ENCODE peak calls at places on chromosomes 13 and 19, in six cellular contexts. One of them, this sample, is unnamed.

GRCh38 chr13:40116008-40116407 is 460.5 kb downstream of the COG6 start:
- DNase-seq in stomach: peak
- DNase-seq in GM12891: no peak
- DNase-seq in HL-60: peak
- DNase-seq in GM23338: peak
- DNase-seq in transverse colon: peak
- DNase-seq in this sample: no peak

GRCh38 chr13:34678154-34678553 is 263.9 kb upstream of the NBEA start:
- DNase-seq in GM12891: no peak
- DNase-seq in transverse colon: no peak
- DNase-seq in GM23338: no peak
- DNase-seq in HL-60: no peak
- DNase-seq in stomach: no peak
- DNase-seq in this sample: no peak

GRCh38 chr19:15216363-15216762 is 15.6 kb upstream of the NOTCH3 start:
- DNase-seq in stomach: no peak
- DNase-seq in GM12891: no peak
- DNase-seq in transverse colon: no peak
- DNase-seq in GM23338: no peak
- DNase-seq in HL-60: no peak
- DNase-seq in this sample: no peak

GRCh38 chr19:14002571-14003278 is 3.4 kb downstream of the RFX1 start:
- DNase-seq in HL-60: no peak
- DNase-seq in transverse colon: no peak
- DNase-seq in GM23338: no peak
- DNase-seq in GM12891: no peak
- DNase-seq in stomach: no peak
- DNase-seq in this sample: no peak

GRCh38 chr13:33016414-33017409 is at the start of gene KL:
- DNase-seq in HL-60: peak
- DNase-seq in stomach: peak
- DNase-seq in GM12891: peak
- DNase-seq in transverse colon: peak
- DNase-seq in GM23338: peak
- DNase-seq in this sample: no peak

GRCh38 chr19:55101261-55101660 is 16.2 kb downstream of the PPP1R12C start:
- DNase-seq in transverse colon: no peak
- DNase-seq in HL-60: no peak
- DNase-seq in GM23338: no peak
- DNase-seq in stomach: no peak
- DNase-seq in GM12891: no peak
- DNase-seq in this sample: no peak

GRCh38 chr13:102877285-102877684 is 31.5 kb downstream of the ERCC5 start:
- DNase-seq in stomach: no peak
- DNase-seq in HL-60: no peak
- DNase-seq in transverse colon: no peak
- DNase-seq in GM23338: no peak
- DNase-seq in GM12891: no peak
- DNase-seq in this sample: no peak

GRCh38 chr13:22220186-22221160 is 549.6 kb downstream of the FGF9 start:
- DNase-seq in GM23338: no peak
- DNase-seq in transverse colon: peak
- DNase-seq in HL-60: no peak
- DNase-seq in GM12891: no peak
- DNase-seq in stomach: no peak
- DNase-seq in this sample: peak

GRCh38 chr19:17246681-17247425 is 1.1 kb upstream of the NR2F6 start:
- DNase-seq in stomach: peak
- DNase-seq in GM12891: no peak
- DNase-seq in transverse colon: peak
- DNase-seq in HL-60: no peak
- DNase-seq in GM23338: peak
- DNase-seq in this sample: no peak

GRCh38 chr19:10113592-10113963 is 2.1 kb downstream of the P2RY11 start:
- DNase-seq in stomach: no peak
- DNase-seq in transverse colon: no peak
- DNase-seq in GM23338: peak
- DNase-seq in HL-60: no peak
- DNase-seq in GM12891: no peak
- DNase-seq in this sample: no peak

GRCh38 chr13:103948477-103948876 is 882.3 kb upstream of the SLC10A2 start:
- DNase-seq in HL-60: no peak
- DNase-seq in GM12891: no peak
- DNase-seq in GM23338: no peak
- DNase-seq in transverse colon: no peak
- DNase-seq in stomach: no peak
- DNase-seq in this sample: no peak

GRCh38 chr13:21171420-21171819 is 4.9 kb downstream of the SKA3 start:
- DNase-seq in transverse colon: no peak
- DNase-seq in GM23338: no peak
- DNase-seq in stomach: no peak
- DNase-seq in HL-60: no peak
- DNase-seq in GM12891: no peak
- DNase-seq in this sample: no peak

GRCh38 chr13:30679483-30680330 is 55.6 kb upstream of the ALOX5AP start:
- DNase-seq in GM23338: peak
- DNase-seq in transverse colon: no peak
- DNase-seq in stomach: no peak
- DNase-seq in GM12891: peak
- DNase-seq in HL-60: peak
- DNase-seq in this sample: no peak

GRCh38 chr19:38707512-38708114 is 36.7 kb downstream of the CAPN12 start:
- DNase-seq in transverse colon: no peak
- DNase-seq in HL-60: no peak
- DNase-seq in GM12891: no peak
- DNase-seq in stomach: peak
- DNase-seq in GM23338: no peak
- DNase-seq in this sample: no peak
- TF ChIP-seq POLR2AphosphoS5 in transverse colon: no peak
- TF ChIP-seq POLR2AphosphoS5 in HL-60: no peak
- TF ChIP-seq POLR2AphosphoS5 in GM12891: no peak
- TF ChIP-seq POLR2AphosphoS5 in stomach: peak
- TF ChIP-seq POLR2AphosphoS5 in GM23338: no peak
- TF ChIP-seq POLR2AphosphoS5 in this sample: no peak

GRCh38 chr13:23788459-23788858 is 100.7 kb downstream of the MIPEP start:
- DNase-seq in HL-60: no peak
- DNase-seq in GM23338: no peak
- DNase-seq in GM12891: no peak
- DNase-seq in stomach: no peak
- DNase-seq in transverse colon: no peak
- DNase-seq in this sample: no peak

GRCh38 chr13:23790591-23791170 is 98.5 kb downstream of the MIPEP start:
- DNase-seq in HL-60: no peak
- DNase-seq in stomach: no peak
- DNase-seq in GM23338: no peak
- DNase-seq in GM12891: no peak
- DNase-seq in transverse colon: no peak
- DNase-seq in this sample: no peak

GRCh38 chr13:23792680-23793079 is 96.5 kb downstream of the MIPEP start:
- DNase-seq in GM12891: no peak
- DNase-seq in HL-60: no peak
- DNase-seq in transverse colon: no peak
- DNase-seq in GM23338: no peak
- DNase-seq in stomach: no peak
- DNase-seq in this sample: no peak

GRCh38 chr13:23786607-23787006 is 102.6 kb downstream of the MIPEP start:
- DNase-seq in GM23338: no peak
- DNase-seq in stomach: no peak
- DNase-seq in transverse colon: no peak
- DNase-seq in HL-60: no peak
- DNase-seq in GM12891: no peak
- DNase-seq in this sample: no peak

DNA sequence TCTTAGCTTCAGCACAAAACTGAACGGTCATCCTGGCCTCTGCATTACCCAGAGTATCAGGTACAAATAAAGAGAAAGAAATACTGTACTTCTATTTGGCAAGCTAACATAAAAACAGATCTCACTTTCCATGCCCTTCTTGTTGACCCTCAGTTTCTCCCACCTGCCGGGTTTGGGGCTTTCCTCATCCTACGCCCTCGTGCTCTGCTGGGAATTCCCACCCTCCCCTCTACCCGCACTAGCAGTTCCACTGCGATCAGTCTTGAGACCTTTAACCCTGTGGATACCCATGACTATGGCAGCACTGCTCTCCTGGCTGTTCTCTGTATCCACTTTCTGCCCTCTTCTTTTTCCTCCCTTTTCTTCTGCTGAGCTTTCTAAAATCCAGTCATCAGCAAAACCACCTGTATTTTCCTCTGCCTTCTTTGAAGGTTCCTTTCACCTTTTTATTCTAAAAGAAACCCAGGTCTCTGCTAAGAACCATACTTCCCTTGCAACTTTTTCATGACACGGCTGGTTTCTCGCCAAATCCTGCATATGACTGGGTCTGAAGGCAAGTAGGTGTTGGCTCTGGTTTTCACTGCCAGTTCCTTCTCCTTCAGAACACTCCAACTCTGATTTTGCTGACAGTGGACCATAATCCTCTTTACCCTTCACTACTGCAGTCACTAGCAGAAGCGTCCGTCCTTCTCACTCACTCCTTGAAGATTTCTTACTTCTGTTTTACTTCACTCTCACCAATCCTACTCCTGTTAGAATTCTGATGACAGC is 99.4 kb downstream of the MIPEP start:
- DNase-seq in HL-60: no peak
- DNase-seq in GM12891: no peak
- DNase-seq in stomach: no peak
- DNase-seq in transverse colon: no peak
- DNase-seq in GM23338: no peak
- DNase-seq in this sample: no peak
- TF ChIP-seq POLR2AphosphoS5 in HL-60: no peak
- TF ChIP-seq POLR2AphosphoS5 in GM12891: no peak
- TF ChIP-seq POLR2AphosphoS5 in stomach: no peak
- TF ChIP-seq POLR2AphosphoS5 in transverse colon: no peak
- TF ChIP-seq POLR2AphosphoS5 in GM23338: no peak
- TF ChIP-seq POLR2AphosphoS5 in this sample: no peak

GRCh38 chr19:40672038-40672437 is 18.4 kb downstream of the NUMBL start:
- DNase-seq in HL-60: no peak
- DNase-seq in stomach: no peak
- DNase-seq in GM23338: no peak
- DNase-seq in GM12891: no peak
- DNase-seq in transverse colon: no peak
- DNase-seq in this sample: no peak
- TF ChIP-seq POLR2AphosphoS5 in HL-60: no peak
- TF ChIP-seq POLR2AphosphoS5 in stomach: no peak
- TF ChIP-seq POLR2AphosphoS5 in GM23338: no peak
- TF ChIP-seq POLR2AphosphoS5 in GM12891: no peak
- TF ChIP-seq POLR2AphosphoS5 in transverse colon: no peak
- TF ChIP-seq POLR2AphosphoS5 in this sample: no peak

DNA sequence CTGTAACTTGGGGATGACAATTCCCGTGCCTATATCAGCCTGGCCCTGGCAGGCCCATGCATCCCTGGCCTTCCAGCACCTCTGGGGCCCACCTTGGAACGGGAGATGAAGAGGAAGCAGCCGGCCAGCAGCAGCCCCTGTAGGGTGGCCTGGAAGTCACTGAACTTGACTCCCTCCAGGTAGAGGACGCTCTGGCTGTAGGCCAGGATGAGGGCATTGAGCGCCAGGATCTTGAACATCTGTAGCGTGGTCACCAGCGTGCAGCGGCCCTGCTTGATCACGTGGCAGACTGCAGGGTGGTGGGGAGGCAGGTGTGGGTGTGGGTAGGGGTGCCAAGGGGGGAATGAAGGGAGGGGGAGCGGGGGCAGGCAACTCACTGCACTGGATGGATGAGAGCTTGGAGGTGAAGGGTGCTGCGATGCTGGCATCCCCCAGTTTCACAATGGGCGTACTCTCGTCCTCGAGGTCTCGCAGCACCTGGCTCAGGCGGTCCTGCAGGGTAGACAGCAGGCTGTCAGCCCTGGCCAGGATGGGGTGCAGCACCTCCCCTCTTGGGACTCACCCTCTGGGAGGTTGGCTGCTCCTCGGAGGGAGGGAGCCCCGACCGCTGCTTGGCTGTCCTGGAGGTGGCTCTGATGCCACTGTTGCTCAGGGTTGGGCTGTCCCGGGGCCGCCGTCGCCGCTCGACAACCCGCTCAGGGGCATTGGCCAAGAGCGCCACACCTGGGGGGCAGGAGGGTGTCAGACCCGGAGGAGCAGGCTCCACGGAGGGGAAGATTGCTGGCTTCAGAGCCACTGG is 3.8 kb upstream of the GMIP start:
- DNase-seq in stomach: no peak
- DNase-seq in HL-60: no peak
- DNase-seq in transverse colon: no peak
- DNase-seq in GM23338: no peak
- DNase-seq in GM12891: no peak
- DNase-seq in this sample: no peak
- TF ChIP-seq POLR2AphosphoS5 in stomach: no peak
- TF ChIP-seq POLR2AphosphoS5 in HL-60: no peak
- TF ChIP-seq POLR2AphosphoS5 in transverse colon: no peak
- TF ChIP-seq POLR2AphosphoS5 in GM23338: no peak
- TF ChIP-seq POLR2AphosphoS5 in GM12891: no peak
- TF ChIP-seq POLR2AphosphoS5 in this sample: no peak

GRCh38 chr13:105904034-105904742 is 631.3 kb downstream of the EFNB2 start:
- DNase-seq in HL-60: no peak
- DNase-seq in GM23338: no peak
- DNase-seq in GM12891: no peak
- DNase-seq in stomach: no peak
- DNase-seq in transverse colon: peak
- DNase-seq in this sample: no peak
- TF ChIP-seq POLR2AphosphoS5 in HL-60: no peak
- TF ChIP-seq POLR2AphosphoS5 in GM23338: no peak
- TF ChIP-seq POLR2AphosphoS5 in GM12891: no peak
- TF ChIP-seq POLR2AphosphoS5 in stomach: no peak
- TF ChIP-seq POLR2AphosphoS5 in transverse colon: no peak
- TF ChIP-seq POLR2AphosphoS5 in this sample: no peak

GRCh38 chr13:41697578-41697977 is 240.2 kb downstream of the RGCC start:
- DNase-seq in GM23338: peak
- DNase-seq in transverse colon: no peak
- DNase-seq in GM12891: no peak
- DNase-seq in stomach: no peak
- DNase-seq in HL-60: no peak
- DNase-seq in this sample: no peak

GRCh38 chr13:41696163-41697003 is 239.0 kb downstream of the RGCC start:
- DNase-seq in GM12891: no peak
- DNase-seq in transverse colon: no peak
- DNase-seq in HL-60: no peak
- DNase-seq in GM23338: peak
- DNase-seq in stomach: no peak
- DNase-seq in this sample: no peak

GRCh38 chr13:41691276-41691675 is 233.9 kb downstream of the RGCC start:
- DNase-seq in stomach: no peak
- DNase-seq in transverse colon: no peak
- DNase-seq in GM12891: no peak
- DNase-seq in HL-60: no peak
- DNase-seq in GM23338: no peak
- DNase-seq in this sample: no peak

GRCh38 chr13:41693434-41693833 is 236.1 kb downstream of the RGCC start:
- DNase-seq in GM23338: no peak
- DNase-seq in HL-60: no peak
- DNase-seq in transverse colon: no peak
- DNase-seq in stomach: no peak
- DNase-seq in GM12891: no peak
- DNase-seq in this sample: no peak

GRCh38 chr13:41694902-41695301 is 237.6 kb downstream of the RGCC start:
- DNase-seq in GM12891: peak
- DNase-seq in transverse colon: peak
- DNase-seq in HL-60: no peak
- DNase-seq in stomach: no peak
- DNase-seq in GM23338: no peak
- DNase-seq in this sample: peak
- TF ChIP-seq POLR2AphosphoS5 in GM12891: no peak
- TF ChIP-seq POLR2AphosphoS5 in transverse colon: peak
- TF ChIP-seq POLR2AphosphoS5 in HL-60: no peak
- TF ChIP-seq POLR2AphosphoS5 in stomach: peak
- TF ChIP-seq POLR2AphosphoS5 in GM23338: no peak
- TF ChIP-seq POLR2AphosphoS5 in this sample: no peak

GRCh38 chr19:41175825-41176734 is 16.9 kb upstream of the CYP2S1 start:
- DNase-seq in stomach: peak
- DNase-seq in GM12891: no peak
- DNase-seq in transverse colon: peak
- DNase-seq in HL-60: peak
- DNase-seq in GM23338: peak
- DNase-seq in this sample: no peak
- TF ChIP-seq POLR2AphosphoS5 in stomach: peak
- TF ChIP-seq POLR2AphosphoS5 in GM12891: no peak
- TF ChIP-seq POLR2AphosphoS5 in transverse colon: no peak
- TF ChIP-seq POLR2AphosphoS5 in HL-60: no peak
- TF ChIP-seq POLR2AphosphoS5 in GM23338: peak
- TF ChIP-seq POLR2AphosphoS5 in this sample: no peak